ENCODE peak calls at places on chromosomes 11 and 22, in eight cellular contexts. One of them, this sample, is unnamed.

GRCh38 chr22:37416806-37417205 is 10.5 kb downstream of the ELFN2 start:
- DNase-seq in LHCN-M2: no peak
- DNase-seq in GM03348: no peak
- DNase-seq in KG1: no peak
- DNase-seq in NCI-H2171: peak
- DNase-seq in NCI-H774: no peak
- DNase-seq in CD8-positive, alpha-beta memory T cell: peak
- DNase-seq in RPMI8226: no peak
- DNase-seq in this sample: no peak

GRCh38 chr11:116384876-116385275 is 387.9 kb downstream of the BUD13 start:
- DNase-seq in LHCN-M2: no peak
- DNase-seq in GM03348: no peak
- DNase-seq in KG1: no peak
- DNase-seq in NCI-H2171: no peak
- DNase-seq in NCI-H774: no peak
- DNase-seq in CD8-positive, alpha-beta memory T cell: no peak
- DNase-seq in RPMI8226: no peak
- DNase-seq in this sample: no peak

GRCh38 chr11:62140302-62141110 is 16.7 kb downstream of the INCENP start:
- DNase-seq in LHCN-M2: no peak
- DNase-seq in GM03348: no peak
- DNase-seq in KG1: no peak
- DNase-seq in NCI-H2171: no peak
- DNase-seq in NCI-H774: no peak
- DNase-seq in CD8-positive, alpha-beta memory T cell: no peak
- DNase-seq in RPMI8226: no peak
- DNase-seq in this sample: no peak

GRCh38 chr22:37599161-37599560 is 9.5 kb upstream of the GGA1 start:
- DNase-seq in LHCN-M2: peak
- DNase-seq in GM03348: no peak
- DNase-seq in KG1: no peak
- DNase-seq in NCI-H2171: no peak
- DNase-seq in NCI-H774: no peak
- DNase-seq in CD8-positive, alpha-beta memory T cell: no peak
- DNase-seq in RPMI8226: peak
- DNase-seq in this sample: no peak

GRCh38 chr22:19565921-19566598 is 41.9 kb upstream of the CLDN5 start:
- DNase-seq in LHCN-M2: no peak
- DNase-seq in GM03348: no peak
- DNase-seq in KG1: no peak
- DNase-seq in NCI-H2171: no peak
- DNase-seq in NCI-H774: no peak
- DNase-seq in CD8-positive, alpha-beta memory T cell: no peak
- DNase-seq in RPMI8226: no peak
- DNase-seq in this sample: no peak

GRCh38 chr11:31809543-31809856 is 1.6 kb downstream of the PAX6 start:
- DNase-seq in LHCN-M2: no peak
- DNase-seq in GM03348: no peak
- DNase-seq in KG1: no peak
- DNase-seq in NCI-H2171: no peak
- DNase-seq in NCI-H774: no peak
- DNase-seq in CD8-positive, alpha-beta memory T cell: no peak
- DNase-seq in RPMI8226: no peak
- DNase-seq in this sample: no peak

GRCh38 chr11:14773755-14774154 is 118.3 kb downstream of the CYP2R1 start:
- DNase-seq in LHCN-M2: peak
- DNase-seq in GM03348: no peak
- DNase-seq in KG1: no peak
- DNase-seq in NCI-H2171: no peak
- DNase-seq in NCI-H774: no peak
- DNase-seq in CD8-positive, alpha-beta memory T cell: no peak
- DNase-seq in RPMI8226: no peak
- DNase-seq in this sample: no peak

GRCh38 chr11:35138606-35138948 is 394 bp upstream of the CD44 start:
- DNase-seq in LHCN-M2: peak
- DNase-seq in GM03348: no peak
- DNase-seq in KG1: no peak
- DNase-seq in NCI-H2171: no peak
- DNase-seq in NCI-H774: no peak
- DNase-seq in CD8-positive, alpha-beta memory T cell: no peak
- DNase-seq in RPMI8226: no peak
- DNase-seq in this sample: no peak

GRCh38 chr11:65700377-65700776 is 11.7 kb upstream of the KAT5 start:
- DNase-seq in LHCN-M2: no peak
- DNase-seq in GM03348: no peak
- DNase-seq in KG1: no peak
- DNase-seq in NCI-H2171: peak
- DNase-seq in NCI-H774: no peak
- DNase-seq in CD8-positive, alpha-beta memory T cell: no peak
- DNase-seq in RPMI8226: no peak
- DNase-seq in this sample: no peak

GRCh38 chr22:47090591-47091240 is 328.3 kb downstream of the TBC1D22A start:
- DNase-seq in LHCN-M2: no peak
- DNase-seq in GM03348: peak
- DNase-seq in KG1: no peak
- DNase-seq in NCI-H2171: no peak
- DNase-seq in NCI-H774: no peak
- DNase-seq in CD8-positive, alpha-beta memory T cell: no peak
- DNase-seq in RPMI8226: no peak
- DNase-seq in this sample: peak

GRCh38 chr22:23093090-23093788 is 22.9 kb downstream of the GNAZ start:
- DNase-seq in LHCN-M2: no peak
- DNase-seq in GM03348: no peak
- DNase-seq in KG1: no peak
- DNase-seq in NCI-H2171: no peak
- DNase-seq in NCI-H774: no peak
- DNase-seq in CD8-positive, alpha-beta memory T cell: no peak
- DNase-seq in RPMI8226: no peak
- DNase-seq in this sample: no peak

GRCh38 chr11:116687458-116688201 is 85.2 kb downstream of the BUD13 start:
- DNase-seq in LHCN-M2: no peak
- DNase-seq in GM03348: peak
- DNase-seq in KG1: no peak
- DNase-seq in NCI-H2171: peak
- DNase-seq in NCI-H774: no peak
- DNase-seq in CD8-positive, alpha-beta memory T cell: no peak
- DNase-seq in RPMI8226: no peak
- DNase-seq in this sample: no peak